ENCODE peak calls at places on chromosomes 13 and 19, in six cellular contexts. Y is K562, R is GM12878, H is H1, F is HCT116, O is HepG2. U is an unnamed sample.

GRCh38 chr19:39299404-39299803 is 3.2 kb downstream of the IFNL1 start:
- DNase-seq in Y (no peak), O (no peak), R (no peak), F (no peak), H (no peak), U (no peak)

GRCh38 chr19:459724-460511 is 915 bp downstream of the SHC2 start:
- DNase-seq in H (peak), R (no peak), O (peak), Y (peak), F (no peak), U (no peak)

GRCh38 chr19:19582471-19582870 is 36.0 kb downstream of the PBX4 start:
- DNase-seq in O (no peak), H (no peak), R (no peak), F (no peak), Y (no peak), U (no peak)

GRCh38 chr13:97179501-97179900 is 42.6 kb upstream of the MBNL2 start:
- DNase-seq in H (no peak), R (no peak), Y (no peak), O (no peak), F (no peak), U (no peak)

GRCh38 chr13:98246538-98247172 is 69.6 kb upstream of the RNF113B start:
- DNase-seq in H (no peak), O (peak), R (no peak), Y (no peak), F (no peak), U (no peak)

GRCh38 chr13:102913924-102914628 is 68.2 kb downstream of the ERCC5 start:
- DNase-seq in Y (no peak), H (no peak), F (no peak), R (no peak), O (no peak), U (no peak)

GRCh38 chr13:34764246-34764645 is 177.8 kb upstream of the NBEA start:
- DNase-seq in R (no peak), H (no peak), O (no peak), F (no peak), Y (no peak), U (no peak)

GRCh38 chr19:15469513-15470297 is 5.4 kb upstream of the RASAL3 start:
- DNase-seq in R (no peak), H (peak), O (no peak), Y (no peak), F (no peak), U (no peak)

GRCh38 chr19:18194554-18195238 is 1.7 kb downstream of the MPV17L2 start:
- DNase-seq in H (peak), R (no peak), Y (peak), F (no peak), O (no peak), U (no peak)

GRCh38 chr13:28754698-28755545 is 36.2 kb upstream of the SLC46A3 start:
- DNase-seq in H (peak), R (no peak), O (peak), F (peak), Y (peak), U (no peak)

GRCh38 chr19:21586341-21587116 is 81.1 kb downstream of the ZNF429 start:
- DNase-seq in Y (no peak), F (no peak), R (no peak), O (no peak), H (peak), U (no peak)

DNA sequence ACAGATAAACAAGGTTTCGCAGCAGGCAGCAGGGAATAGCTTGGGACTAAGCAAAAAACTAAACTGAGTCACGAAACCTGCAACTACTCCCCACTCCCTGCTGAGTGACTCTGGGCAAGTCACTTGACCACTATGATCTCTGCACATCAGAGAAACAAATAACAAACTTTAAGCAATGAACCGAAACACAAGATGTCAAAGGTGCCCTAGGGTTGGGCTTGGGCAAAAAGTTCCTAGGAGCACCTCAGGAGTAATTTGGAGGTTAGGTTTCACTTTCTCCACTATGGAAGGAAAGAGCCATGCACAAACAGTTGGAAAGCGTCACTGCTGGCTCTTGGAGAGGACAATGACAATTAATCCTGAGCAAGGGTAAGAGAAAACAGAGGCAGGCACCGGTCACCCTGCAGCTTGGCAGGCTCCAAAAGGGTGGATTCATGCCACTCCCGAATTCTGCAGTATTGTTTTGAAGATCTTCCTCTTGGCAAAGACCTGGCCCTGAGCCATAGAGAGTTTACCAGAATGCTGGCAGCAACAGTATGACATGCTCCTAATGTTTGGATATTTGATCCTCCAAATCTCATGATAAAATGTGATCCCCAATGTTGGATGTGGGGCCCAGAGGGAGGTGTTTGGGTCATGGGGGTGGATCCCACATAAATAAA is 60.3 kb downstream of the CRYL1 start:
- DNase-seq in Y (no peak), H (no peak), O (no peak), R (no peak), F (no peak), U (no peak)
- H3K4me3 ChIP-seq in Y (no peak), H (no peak), O (no peak), R (no peak), F (no peak), U (no peak)

GRCh38 chr13:111153977-111154332 is 38.8 kb downstream of the ARHGEF7 start:
- DNase-seq in R (no peak), O (peak), F (no peak), H (no peak), Y (peak), U (no peak)
- TF ChIP-seq ZNF274 in R (no peak), O (no peak), F (no peak), H (no peak), Y (no peak), U (no peak)

DNA sequence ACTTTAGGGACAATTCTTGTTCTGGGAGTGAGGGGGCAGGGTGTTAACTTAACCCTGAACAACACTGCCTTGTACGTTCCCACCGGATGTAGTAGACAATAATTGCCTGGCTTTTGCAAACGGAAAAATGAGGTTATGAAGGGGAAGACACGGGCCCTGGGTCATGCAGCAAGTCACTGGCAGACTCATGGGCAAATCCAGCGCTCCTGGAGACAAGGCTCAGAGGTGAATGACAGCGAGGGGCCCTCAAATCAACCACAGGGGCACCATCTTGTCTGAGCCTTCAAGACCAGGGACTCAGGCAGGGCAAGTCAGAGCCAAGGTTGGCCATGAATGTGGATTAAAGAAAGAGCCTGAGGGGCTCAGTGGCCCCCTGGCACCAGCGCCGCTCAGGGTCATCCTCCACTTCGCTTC is 2.8 kb downstream of the RASA3 start:
- DNase-seq in F (no peak), H (no peak), Y (no peak), R (no peak), O (no peak), U (no peak)
- H3K4me3 ChIP-seq in F (peak), H (no peak), Y (no peak), R (peak), O (no peak), U (no peak)

DNA sequence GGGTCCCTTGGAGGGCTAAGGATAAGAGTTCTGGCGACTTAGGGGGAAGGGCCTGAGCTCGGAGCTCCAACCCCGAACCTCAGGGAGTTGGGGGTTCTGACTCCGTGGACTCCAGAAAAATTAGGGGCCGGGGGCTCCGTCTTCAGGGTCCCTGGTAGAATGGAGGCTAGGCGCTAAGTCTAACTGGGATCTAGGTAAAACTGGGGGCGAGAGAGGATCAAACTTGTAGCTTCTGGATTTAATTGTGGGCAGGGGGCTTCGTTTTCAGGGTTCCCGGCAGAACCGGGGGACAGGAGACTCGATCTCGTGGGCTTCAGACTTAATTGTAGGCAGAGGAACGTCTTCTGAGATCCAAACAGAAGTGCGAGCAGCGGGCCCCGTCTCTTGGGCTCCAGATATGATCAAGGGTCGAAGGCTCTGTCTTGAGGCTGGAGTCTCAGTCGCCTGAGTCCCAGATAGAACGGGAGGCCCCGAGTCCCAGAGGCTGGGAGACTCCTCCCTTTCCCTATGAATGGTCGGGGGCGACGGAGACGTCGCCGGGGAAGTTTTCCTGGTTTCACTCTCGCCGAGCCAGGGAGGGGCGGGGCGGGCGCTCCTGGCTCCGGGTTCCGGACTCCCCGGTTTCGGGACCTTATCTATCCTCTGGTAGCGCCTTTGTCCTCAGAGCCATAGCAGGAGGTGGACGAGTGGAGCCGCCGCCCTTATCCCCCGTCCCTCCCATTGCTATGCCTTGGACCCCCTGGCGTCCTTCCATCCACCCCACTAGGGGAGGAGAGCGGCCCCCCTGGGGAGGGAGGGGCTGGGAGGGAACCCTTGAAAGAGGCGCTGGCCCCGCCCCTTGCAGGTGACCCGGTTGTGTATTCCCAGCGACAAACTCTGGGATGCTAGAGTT is 1.3 kb downstream of the NECTIN2 start:
- DNase-seq in R (no peak), H (peak), F (peak), O (peak), Y (peak), U (no peak)
- TF ChIP-seq ZNF274 in R (no peak), H (no peak), F (no peak), O (peak), Y (no peak), U (no peak)

GRCh38 chr19:53910170-53910518 is 1.1 kb downstream of the CACNG7 start:
- DNase-seq in Y (no peak), F (no peak), O (no peak), H (peak), R (no peak), U (no peak)

GRCh38 chr19:53908106-53908932 is 759 bp upstream of the CACNG7 start:
- DNase-seq in F (no peak), H (peak), R (no peak), O (no peak), Y (peak), U (peak)

GRCh38 chr19:53907690-53908089 is 1.4 kb upstream of the CACNG7 start:
- DNase-seq in F (no peak), O (no peak), R (no peak), H (no peak), Y (no peak), U (no peak)

GRCh38 chr19:53908933-53909415 is at the start of gene CACNG7:
- DNase-seq in R (no peak), O (no peak), Y (no peak), H (no peak), F (no peak), U (no peak)

DNA sequence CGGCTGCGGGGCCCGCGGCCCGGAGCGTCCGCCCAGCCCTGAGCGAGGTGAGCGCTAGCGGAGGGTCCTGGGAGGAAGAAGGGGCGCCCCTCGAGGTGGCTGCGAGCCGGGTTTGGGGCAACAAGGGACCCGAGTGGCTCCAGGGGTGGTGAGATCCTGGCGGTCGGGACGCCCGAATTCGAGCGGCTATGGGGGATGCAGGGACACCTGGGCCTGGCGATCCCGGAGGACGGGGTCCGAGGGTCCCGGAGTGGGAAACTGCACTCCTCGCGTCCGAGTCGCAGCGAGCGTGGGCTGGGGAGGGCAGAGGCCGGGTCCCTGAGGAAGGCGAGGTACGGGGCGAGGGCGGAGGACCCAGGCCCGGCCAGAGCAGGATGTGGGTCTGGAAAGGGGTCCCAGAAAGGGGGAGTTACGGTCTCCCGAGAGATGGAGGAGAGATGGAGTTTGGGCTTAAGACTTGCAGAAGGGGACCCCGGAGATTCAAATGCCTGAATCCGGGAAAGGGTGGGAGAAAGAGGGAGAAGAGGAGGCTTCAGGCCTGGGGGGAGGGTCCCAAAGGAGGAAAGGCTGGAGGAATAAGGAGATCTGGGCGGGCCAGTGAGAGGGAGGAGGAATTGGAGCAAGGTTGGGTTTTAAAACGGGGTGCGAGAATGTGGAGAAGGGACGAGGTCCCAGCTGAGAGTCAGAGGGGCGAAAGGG is 542 bp downstream of the CACNG7 start:
- DNase-seq in H (peak), F (no peak), O (no peak), Y (no peak), R (no peak), U (no peak)
- H3K4me3 ChIP-seq in H (peak), F (no peak), O (no peak), Y (no peak), R (no peak), U (peak)

GRCh38 chr13:26941345-26942174 is 181.0 kb upstream of the GPR12 start:
- DNase-seq in R (no peak), O (no peak), H (no peak), F (no peak), Y (no peak), U (no peak)
- TF ChIP-seq ZNF274 in R (no peak), O (no peak), H (no peak), F (no peak), Y (no peak), U (no peak)

GRCh38 chr19:2457394-2458037 is 757 bp upstream of the LMNB2 start:
- DNase-seq in Y (no peak), F (no peak), R (no peak), O (no peak), H (no peak), U (no peak)
- H3K4me3 ChIP-seq in Y (peak), F (peak), R (peak), O (peak), H (peak), U (no peak)

DNA sequence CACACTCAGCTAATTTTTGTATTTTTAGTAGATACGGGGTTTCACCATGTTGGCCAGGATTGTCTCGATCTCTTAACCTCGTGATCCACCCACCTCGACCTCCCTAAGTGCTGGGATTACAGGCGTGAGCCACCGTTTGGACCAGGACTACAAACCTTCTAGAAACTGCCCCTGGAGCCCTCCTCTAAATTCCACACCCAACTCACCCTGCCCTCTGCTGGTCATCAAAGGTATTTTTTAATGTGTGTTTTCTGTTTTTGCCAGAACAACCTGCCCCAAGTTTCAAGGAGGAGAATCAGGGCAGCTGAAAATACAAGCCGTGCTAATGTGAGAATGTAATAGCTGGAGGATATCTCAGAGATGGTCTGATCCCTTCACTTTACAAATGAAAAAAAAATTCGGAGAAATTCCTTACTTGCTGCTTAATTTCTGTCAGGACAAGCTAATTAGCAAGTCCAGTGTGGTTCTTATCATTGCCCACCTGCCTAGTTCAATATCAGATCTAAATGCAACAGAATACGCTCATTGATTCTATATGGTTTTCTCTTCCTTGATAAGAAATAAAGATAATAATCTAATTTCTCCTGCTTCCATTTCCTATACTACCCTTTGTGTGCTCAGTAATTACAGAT is 4.1 kb downstream of the ATP8A2 start:
- DNase-seq in O (peak), F (peak), Y (peak), H (peak), R (no peak), U (no peak)
- TF ChIP-seq ZNF274 in O (no peak), F (no peak), Y (no peak), H (no peak), R (no peak), U (no peak)